ENCODE peak calls at places on chromosomes 7 and 10, in ten cellular contexts. One of them, this sample, is unnamed.

GRCh38 chr7:34339061-34339526 is 318.9 kb upstream of the NPSR1 start:
- DNase-seq in hepatocyte: peak; percentile 9
- DNase-seq in DMS79: no peak
- DNase-seq in GM04503: peak; percentile 71
- DNase-seq in Peyer's patch: no peak
- DNase-seq in stimulated activated naive CD8-positive, alpha-beta T cell treated with anti-CD3 and anti-CD28 coated beads, Interleukin-15, amount 100 ng/mL, for 72 hours: no peak
- DNase-seq in NCI-H510A treated with DMSO at 0.1 percent for 48 hours: no peak
- DNase-seq in GM12865: no peak
- DNase-seq in stimulated activated CD8-positive, alpha-beta memory T cell treated with anti-CD3 and anti-CD28 coated beads, Interleukin-7, amount 100 ng/mL, for 1 hour: no peak
- DNase-seq in stimulated activated CD4-positive, alpha-beta T cell treated with anti-CD3 and anti-CD28 coated beads, Interleukin-2, amount 100 ng/mL, for 24 hours: no peak
- DNase-seq in this sample: no peak

GRCh38 chr10:110016037-110016436 is 8.3 kb downstream of the ADD3 start:
- DNase-seq in GM04503: no peak
- DNase-seq in Peyer's patch: no peak
- DNase-seq in stimulated activated CD4-positive, alpha-beta T cell treated with anti-CD3 and anti-CD28 coated beads, Interleukin-2, amount 100 ng/mL, for 24 hours: no peak
- DNase-seq in DMS79: no peak
- DNase-seq in stimulated activated naive CD8-positive, alpha-beta T cell treated with anti-CD3 and anti-CD28 coated beads, Interleukin-15, amount 100 ng/mL, for 72 hours: no peak
- DNase-seq in NCI-H510A treated with DMSO at 0.1 percent for 48 hours: no peak
- DNase-seq in stimulated activated CD8-positive, alpha-beta memory T cell treated with anti-CD3 and anti-CD28 coated beads, Interleukin-7, amount 100 ng/mL, for 1 hour: no peak
- DNase-seq in hepatocyte: peak; percentile 17
- DNase-seq in GM12865: peak; percentile 25
- DNase-seq in this sample: no peak

GRCh38 chr10:124647421-124648130 is 96.6 kb downstream of the FAM53B start:
- DNase-seq in DMS79: no peak
- DNase-seq in stimulated activated CD8-positive, alpha-beta memory T cell treated with anti-CD3 and anti-CD28 coated beads, Interleukin-7, amount 100 ng/mL, for 1 hour: no peak
- DNase-seq in stimulated activated naive CD8-positive, alpha-beta T cell treated with anti-CD3 and anti-CD28 coated beads, Interleukin-15, amount 100 ng/mL, for 72 hours: peak; percentile 74
- DNase-seq in hepatocyte: no peak
- DNase-seq in GM04503: no peak
- DNase-seq in stimulated activated CD4-positive, alpha-beta T cell treated with anti-CD3 and anti-CD28 coated beads, Interleukin-2, amount 100 ng/mL, for 24 hours: peak; percentile 63
- DNase-seq in GM12865: peak; percentile 86
- DNase-seq in Peyer's patch: peak; percentile 92
- DNase-seq in NCI-H510A treated with DMSO at 0.1 percent for 48 hours: peak; percentile 35
- DNase-seq in this sample: peak; percentile 47

GRCh38 chr7:155353256-155353897 is 55.7 kb downstream of the INSIG1 start:
- DNase-seq in stimulated activated CD4-positive, alpha-beta T cell treated with anti-CD3 and anti-CD28 coated beads, Interleukin-2, amount 100 ng/mL, for 24 hours: no peak
- DNase-seq in hepatocyte: no peak
- DNase-seq in GM04503: no peak
- DNase-seq in stimulated activated naive CD8-positive, alpha-beta T cell treated with anti-CD3 and anti-CD28 coated beads, Interleukin-15, amount 100 ng/mL, for 72 hours: no peak
- DNase-seq in Peyer's patch: no peak
- DNase-seq in stimulated activated CD8-positive, alpha-beta memory T cell treated with anti-CD3 and anti-CD28 coated beads, Interleukin-7, amount 100 ng/mL, for 1 hour: no peak
- DNase-seq in DMS79: no peak
- DNase-seq in GM12865: no peak
- DNase-seq in NCI-H510A treated with DMSO at 0.1 percent for 48 hours: no peak
- DNase-seq in this sample: no peak

GRCh38 chr10:116490028-116490662 is 55.6 kb upstream of the PNLIP start:
- DNase-seq in GM12865: peak; percentile 9
- DNase-seq in DMS79: no peak
- DNase-seq in hepatocyte: peak; percentile 53
- DNase-seq in stimulated activated CD4-positive, alpha-beta T cell treated with anti-CD3 and anti-CD28 coated beads, Interleukin-2, amount 100 ng/mL, for 24 hours: no peak
- DNase-seq in stimulated activated naive CD8-positive, alpha-beta T cell treated with anti-CD3 and anti-CD28 coated beads, Interleukin-15, amount 100 ng/mL, for 72 hours: no peak
- DNase-seq in stimulated activated CD8-positive, alpha-beta memory T cell treated with anti-CD3 and anti-CD28 coated beads, Interleukin-7, amount 100 ng/mL, for 1 hour: no peak
- DNase-seq in NCI-H510A treated with DMSO at 0.1 percent for 48 hours: peak; percentile 40
- DNase-seq in GM04503: no peak
- DNase-seq in Peyer's patch: no peak
- DNase-seq in this sample: no peak

GRCh38 chr10:60192986-60193385 is 196.7 kb downstream of the ANK3 start:
- DNase-seq in hepatocyte: no peak
- DNase-seq in stimulated activated naive CD8-positive, alpha-beta T cell treated with anti-CD3 and anti-CD28 coated beads, Interleukin-15, amount 100 ng/mL, for 72 hours: no peak
- DNase-seq in stimulated activated CD4-positive, alpha-beta T cell treated with anti-CD3 and anti-CD28 coated beads, Interleukin-2, amount 100 ng/mL, for 24 hours: no peak
- DNase-seq in Peyer's patch: no peak
- DNase-seq in DMS79: no peak
- DNase-seq in stimulated activated CD8-positive, alpha-beta memory T cell treated with anti-CD3 and anti-CD28 coated beads, Interleukin-7, amount 100 ng/mL, for 1 hour: no peak
- DNase-seq in GM04503: no peak
- DNase-seq in GM12865: no peak
- DNase-seq in NCI-H510A treated with DMSO at 0.1 percent for 48 hours: no peak
- DNase-seq in this sample: no peak

GRCh38 chr7:55120501-55121198 is 101.8 kb downstream of the EGFR start:
- DNase-seq in hepatocyte: peak; percentile 65
- DNase-seq in stimulated activated CD4-positive, alpha-beta T cell treated with anti-CD3 and anti-CD28 coated beads, Interleukin-2, amount 100 ng/mL, for 24 hours: no peak
- DNase-seq in Peyer's patch: no peak
- DNase-seq in stimulated activated naive CD8-positive, alpha-beta T cell treated with anti-CD3 and anti-CD28 coated beads, Interleukin-15, amount 100 ng/mL, for 72 hours: no peak
- DNase-seq in stimulated activated CD8-positive, alpha-beta memory T cell treated with anti-CD3 and anti-CD28 coated beads, Interleukin-7, amount 100 ng/mL, for 1 hour: no peak
- DNase-seq in NCI-H510A treated with DMSO at 0.1 percent for 48 hours: peak; percentile 75
- DNase-seq in DMS79: no peak
- DNase-seq in GM04503: peak; percentile 68
- DNase-seq in GM12865: no peak
- DNase-seq in this sample: no peak

GRCh38 chr7:94003446-94004023 is 620 bp downstream of the BET1 start:
- DNase-seq in NCI-H510A treated with DMSO at 0.1 percent for 48 hours: no peak
- DNase-seq in hepatocyte: peak; percentile 38
- DNase-seq in Peyer's patch: no peak
- DNase-seq in stimulated activated CD8-positive, alpha-beta memory T cell treated with anti-CD3 and anti-CD28 coated beads, Interleukin-7, amount 100 ng/mL, for 1 hour: no peak
- DNase-seq in GM12865: peak; percentile 17
- DNase-seq in stimulated activated naive CD8-positive, alpha-beta T cell treated with anti-CD3 and anti-CD28 coated beads, Interleukin-15, amount 100 ng/mL, for 72 hours: peak; percentile 11
- DNase-seq in stimulated activated CD4-positive, alpha-beta T cell treated with anti-CD3 and anti-CD28 coated beads, Interleukin-2, amount 100 ng/mL, for 24 hours: no peak
- DNase-seq in DMS79: no peak
- DNase-seq in GM04503: peak; percentile 6
- DNase-seq in this sample: no peak

GRCh38 chr7:26307226-26307625 is 15.6 kb downstream of the SNX10 start:
- DNase-seq in GM04503: no peak
- DNase-seq in GM12865: no peak
- DNase-seq in stimulated activated CD8-positive, alpha-beta memory T cell treated with anti-CD3 and anti-CD28 coated beads, Interleukin-7, amount 100 ng/mL, for 1 hour: no peak
- DNase-seq in stimulated activated naive CD8-positive, alpha-beta T cell treated with anti-CD3 and anti-CD28 coated beads, Interleukin-15, amount 100 ng/mL, for 72 hours: no peak
- DNase-seq in hepatocyte: peak; percentile 23
- DNase-seq in NCI-H510A treated with DMSO at 0.1 percent for 48 hours: no peak
- DNase-seq in Peyer's patch: no peak
- DNase-seq in DMS79: no peak
- DNase-seq in stimulated activated CD4-positive, alpha-beta T cell treated with anti-CD3 and anti-CD28 coated beads, Interleukin-2, amount 100 ng/mL, for 24 hours: no peak
- DNase-seq in this sample: no peak

GRCh38 chr10:91604936-91605534 is 27.8 kb downstream of the PPP1R3C start:
- DNase-seq in stimulated activated CD4-positive, alpha-beta T cell treated with anti-CD3 and anti-CD28 coated beads, Interleukin-2, amount 100 ng/mL, for 24 hours: no peak
- DNase-seq in DMS79: no peak
- DNase-seq in GM04503: no peak
- DNase-seq in stimulated activated naive CD8-positive, alpha-beta T cell treated with anti-CD3 and anti-CD28 coated beads, Interleukin-15, amount 100 ng/mL, for 72 hours: no peak
- DNase-seq in NCI-H510A treated with DMSO at 0.1 percent for 48 hours: no peak
- DNase-seq in stimulated activated CD8-positive, alpha-beta memory T cell treated with anti-CD3 and anti-CD28 coated beads, Interleukin-7, amount 100 ng/mL, for 1 hour: no peak
- DNase-seq in Peyer's patch: no peak
- DNase-seq in GM12865: no peak
- DNase-seq in hepatocyte: no peak
- DNase-seq in this sample: no peak

GRCh38 chr7:46600340-46600739 is 679.3 kb upstream of the IGFBP3 start:
- DNase-seq in Peyer's patch: no peak
- DNase-seq in DMS79: no peak
- DNase-seq in hepatocyte: peak; percentile 37
- DNase-seq in stimulated activated CD8-positive, alpha-beta memory T cell treated with anti-CD3 and anti-CD28 coated beads, Interleukin-7, amount 100 ng/mL, for 1 hour: no peak
- DNase-seq in GM12865: no peak
- DNase-seq in GM04503: peak; percentile 76
- DNase-seq in stimulated activated CD4-positive, alpha-beta T cell treated with anti-CD3 and anti-CD28 coated beads, Interleukin-2, amount 100 ng/mL, for 24 hours: no peak
- DNase-seq in NCI-H510A treated with DMSO at 0.1 percent for 48 hours: no peak
- DNase-seq in stimulated activated naive CD8-positive, alpha-beta T cell treated with anti-CD3 and anti-CD28 coated beads, Interleukin-15, amount 100 ng/mL, for 72 hours: no peak
- DNase-seq in this sample: no peak

GRCh38 chr7:33395340-33395739 is 266.0 kb downstream of the BBS9 start:
- DNase-seq in DMS79: peak; percentile 36
- DNase-seq in stimulated activated CD8-positive, alpha-beta memory T cell treated with anti-CD3 and anti-CD28 coated beads, Interleukin-7, amount 100 ng/mL, for 1 hour: no peak
- DNase-seq in NCI-H510A treated with DMSO at 0.1 percent for 48 hours: peak; percentile 94
- DNase-seq in GM12865: no peak
- DNase-seq in stimulated activated naive CD8-positive, alpha-beta T cell treated with anti-CD3 and anti-CD28 coated beads, Interleukin-15, amount 100 ng/mL, for 72 hours: no peak
- DNase-seq in GM04503: no peak
- DNase-seq in hepatocyte: no peak
- DNase-seq in Peyer's patch: no peak
- DNase-seq in stimulated activated CD4-positive, alpha-beta T cell treated with anti-CD3 and anti-CD28 coated beads, Interleukin-2, amount 100 ng/mL, for 24 hours: no peak
- DNase-seq in this sample: no peak

GRCh38 chr7:120413164-120413563 is 140.2 kb downstream of the KCND2 start:
- DNase-seq in stimulated activated naive CD8-positive, alpha-beta T cell treated with anti-CD3 and anti-CD28 coated beads, Interleukin-15, amount 100 ng/mL, for 72 hours: no peak
- DNase-seq in hepatocyte: no peak
- DNase-seq in GM12865: no peak
- DNase-seq in stimulated activated CD8-positive, alpha-beta memory T cell treated with anti-CD3 and anti-CD28 coated beads, Interleukin-7, amount 100 ng/mL, for 1 hour: no peak
- DNase-seq in DMS79: no peak
- DNase-seq in GM04503: no peak
- DNase-seq in NCI-H510A treated with DMSO at 0.1 percent for 48 hours: no peak
- DNase-seq in stimulated activated CD4-positive, alpha-beta T cell treated with anti-CD3 and anti-CD28 coated beads, Interleukin-2, amount 100 ng/mL, for 24 hours: no peak
- DNase-seq in Peyer's patch: no peak
- DNase-seq in this sample: no peak

GRCh38 chr7:94962661-94963060 is 55.3 kb downstream of the PPP1R9A start:
- DNase-seq in Peyer's patch: no peak
- DNase-seq in stimulated activated CD8-positive, alpha-beta memory T cell treated with anti-CD3 and anti-CD28 coated beads, Interleukin-7, amount 100 ng/mL, for 1 hour: no peak
- DNase-seq in NCI-H510A treated with DMSO at 0.1 percent for 48 hours: no peak
- DNase-seq in GM12865: no peak
- DNase-seq in stimulated activated naive CD8-positive, alpha-beta T cell treated with anti-CD3 and anti-CD28 coated beads, Interleukin-15, amount 100 ng/mL, for 72 hours: no peak
- DNase-seq in hepatocyte: no peak
- DNase-seq in DMS79: no peak
- DNase-seq in GM04503: no peak
- DNase-seq in stimulated activated CD4-positive, alpha-beta T cell treated with anti-CD3 and anti-CD28 coated beads, Interleukin-2, amount 100 ng/mL, for 24 hours: no peak
- DNase-seq in this sample: no peak

GRCh38 chr7:150502519-150502918 is 12.2 kb upstream of the GIMAP7 start:
- DNase-seq in Peyer's patch: peak; percentile 50
- DNase-seq in DMS79: no peak
- DNase-seq in NCI-H510A treated with DMSO at 0.1 percent for 48 hours: no peak
- DNase-seq in GM12865: no peak
- DNase-seq in stimulated activated naive CD8-positive, alpha-beta T cell treated with anti-CD3 and anti-CD28 coated beads, Interleukin-15, amount 100 ng/mL, for 72 hours: no peak
- DNase-seq in stimulated activated CD8-positive, alpha-beta memory T cell treated with anti-CD3 and anti-CD28 coated beads, Interleukin-7, amount 100 ng/mL, for 1 hour: no peak
- DNase-seq in stimulated activated CD4-positive, alpha-beta T cell treated with anti-CD3 and anti-CD28 coated beads, Interleukin-2, amount 100 ng/mL, for 24 hours: no peak
- DNase-seq in hepatocyte: no peak
- DNase-seq in GM04503: no peak
- DNase-seq in this sample: no peak

GRCh38 chr7:30478349-30479228 is at the start of gene NOD1:
- DNase-seq in Peyer's patch: peak; percentile 71
- DNase-seq in stimulated activated CD4-positive, alpha-beta T cell treated with anti-CD3 and anti-CD28 coated beads, Interleukin-2, amount 100 ng/mL, for 24 hours: peak; percentile 72
- DNase-seq in hepatocyte: peak; percentile 91
- DNase-seq in DMS79: peak; percentile 31
- DNase-seq in GM04503: peak; percentile 34
- DNase-seq in NCI-H510A treated with DMSO at 0.1 percent for 48 hours: peak; percentile 92
- DNase-seq in stimulated activated naive CD8-positive, alpha-beta T cell treated with anti-CD3 and anti-CD28 coated beads, Interleukin-15, amount 100 ng/mL, for 72 hours: peak; percentile 78
- DNase-seq in GM12865: peak; percentile 83
- DNase-seq in stimulated activated CD8-positive, alpha-beta memory T cell treated with anti-CD3 and anti-CD28 coated beads, Interleukin-7, amount 100 ng/mL, for 1 hour: peak; percentile 34
- DNase-seq in this sample: peak; percentile 64

GRCh38 chr10:97891497-97892167 is 42.0 kb downstream of the GOLGA7B start:
- DNase-seq in stimulated activated CD4-positive, alpha-beta T cell treated with anti-CD3 and anti-CD28 coated beads, Interleukin-2, amount 100 ng/mL, for 24 hours: no peak
- DNase-seq in NCI-H510A treated with DMSO at 0.1 percent for 48 hours: peak; percentile 85
- DNase-seq in stimulated activated CD8-positive, alpha-beta memory T cell treated with anti-CD3 and anti-CD28 coated beads, Interleukin-7, amount 100 ng/mL, for 1 hour: no peak
- DNase-seq in Peyer's patch: no peak
- DNase-seq in DMS79: peak; percentile 18
- DNase-seq in GM04503: no peak
- DNase-seq in stimulated activated naive CD8-positive, alpha-beta T cell treated with anti-CD3 and anti-CD28 coated beads, Interleukin-15, amount 100 ng/mL, for 72 hours: no peak
- DNase-seq in GM12865: no peak
- DNase-seq in hepatocyte: peak; percentile 31
- DNase-seq in this sample: no peak

GRCh38 chr7:81308643-81309354 is 389.9 kb upstream of the SEMA3C start:
- DNase-seq in Peyer's patch: no peak
- DNase-seq in stimulated activated CD4-positive, alpha-beta T cell treated with anti-CD3 and anti-CD28 coated beads, Interleukin-2, amount 100 ng/mL, for 24 hours: no peak
- DNase-seq in stimulated activated naive CD8-positive, alpha-beta T cell treated with anti-CD3 and anti-CD28 coated beads, Interleukin-15, amount 100 ng/mL, for 72 hours: no peak
- DNase-seq in stimulated activated CD8-positive, alpha-beta memory T cell treated with anti-CD3 and anti-CD28 coated beads, Interleukin-7, amount 100 ng/mL, for 1 hour: no peak
- DNase-seq in GM12865: no peak
- DNase-seq in GM04503: peak; percentile 24
- DNase-seq in NCI-H510A treated with DMSO at 0.1 percent for 48 hours: no peak
- DNase-seq in DMS79: no peak
- DNase-seq in hepatocyte: no peak
- DNase-seq in this sample: no peak

GRCh38 chr7:7834761-7835160 is 116.4 kb upstream of the RPA3 start:
- DNase-seq in hepatocyte: no peak
- DNase-seq in DMS79: no peak
- DNase-seq in Peyer's patch: no peak
- DNase-seq in stimulated activated naive CD8-positive, alpha-beta T cell treated with anti-CD3 and anti-CD28 coated beads, Interleukin-15, amount 100 ng/mL, for 72 hours: no peak
- DNase-seq in GM04503: no peak
- DNase-seq in stimulated activated CD4-positive, alpha-beta T cell treated with anti-CD3 and anti-CD28 coated beads, Interleukin-2, amount 100 ng/mL, for 24 hours: no peak
- DNase-seq in GM12865: no peak
- DNase-seq in stimulated activated CD8-positive, alpha-beta memory T cell treated with anti-CD3 and anti-CD28 coated beads, Interleukin-7, amount 100 ng/mL, for 1 hour: no peak
- DNase-seq in NCI-H510A treated with DMSO at 0.1 percent for 48 hours: no peak
- DNase-seq in this sample: no peak

GRCh38 chr10:43199684-43200537 is 61.7 kb downstream of the CSGALNACT2 start:
- DNase-seq in stimulated activated CD4-positive, alpha-beta T cell treated with anti-CD3 and anti-CD28 coated beads, Interleukin-2, amount 100 ng/mL, for 24 hours: no peak
- DNase-seq in NCI-H510A treated with DMSO at 0.1 percent for 48 hours: no peak
- DNase-seq in GM12865: no peak
- DNase-seq in hepatocyte: no peak
- DNase-seq in Peyer's patch: no peak
- DNase-seq in stimulated activated naive CD8-positive, alpha-beta T cell treated with anti-CD3 and anti-CD28 coated beads, Interleukin-15, amount 100 ng/mL, for 72 hours: peak; percentile 8
- DNase-seq in DMS79: no peak
- DNase-seq in GM04503: no peak
- DNase-seq in stimulated activated CD8-positive, alpha-beta memory T cell treated with anti-CD3 and anti-CD28 coated beads, Interleukin-7, amount 100 ng/mL, for 1 hour: no peak
- DNase-seq in this sample: no peak

GRCh38 chr10:43846187-43846680 is 197.6 kb upstream of the ZNF32 start:
- DNase-seq in stimulated activated CD8-positive, alpha-beta memory T cell treated with anti-CD3 and anti-CD28 coated beads, Interleukin-7, amount 100 ng/mL, for 1 hour: no peak
- DNase-seq in DMS79: no peak
- DNase-seq in stimulated activated naive CD8-positive, alpha-beta T cell treated with anti-CD3 and anti-CD28 coated beads, Interleukin-15, amount 100 ng/mL, for 72 hours: no peak
- DNase-seq in stimulated activated CD4-positive, alpha-beta T cell treated with anti-CD3 and anti-CD28 coated beads, Interleukin-2, amount 100 ng/mL, for 24 hours: peak; percentile 39
- DNase-seq in hepatocyte: no peak
- DNase-seq in GM12865: peak; percentile 11
- DNase-seq in NCI-H510A treated with DMSO at 0.1 percent for 48 hours: no peak
- DNase-seq in GM04503: no peak
- DNase-seq in Peyer's patch: no peak
- DNase-seq in this sample: no peak